ENCODE peak calls at places on chromosomes 7 and 10, in ten cellular contexts. One of them, this sample, is unnamed.

GRCh38 chr10:35336921-35337741 is 822 bp downstream of the CCNY start:
- DNase-seq in stimulated activated CD4-positive, alpha-beta T cell treated with anti-CD3 and anti-CD28 coated beads, Interleukin-1b, Interleukin-23, amount 100 ng/mL, for 48 hours: peak
- DNase-seq in fibroblast of lung: no peak
- DNase-seq in T follicular helper cell: no peak
- DNase-seq in left ventricle myocardium inferior: peak
- DNase-seq in natural killer cell treated with Interleukin-12 subunit alpha and Interleukin-12 subunit beta and Interleukin-15 and Interleukin-18, amount 100 ng/mL, for 72 hours: no peak
- DNase-seq in renal cortical epithelial cell: no peak
- DNase-seq in NCI-H1048: no peak
- DNase-seq in EH: peak
- DNase-seq in ELR: peak
- DNase-seq in this sample: peak

GRCh38 chr7:18700147-18700546 is 204.6 kb downstream of the HDAC9 start:
- DNase-seq in stimulated activated CD4-positive, alpha-beta T cell treated with anti-CD3 and anti-CD28 coated beads, Interleukin-1b, Interleukin-23, amount 100 ng/mL, for 48 hours: no peak
- DNase-seq in fibroblast of lung: no peak
- DNase-seq in T follicular helper cell: no peak
- DNase-seq in left ventricle myocardium inferior: no peak
- DNase-seq in natural killer cell treated with Interleukin-12 subunit alpha and Interleukin-12 subunit beta and Interleukin-15 and Interleukin-18, amount 100 ng/mL, for 72 hours: no peak
- DNase-seq in renal cortical epithelial cell: no peak
- DNase-seq in NCI-H1048: no peak
- DNase-seq in EH: no peak
- DNase-seq in ELR: peak
- DNase-seq in this sample: no peak

GRCh38 chr7:113197274-113197673 is 78.9 kb upstream of the SMIM30 start:
- DNase-seq in stimulated activated CD4-positive, alpha-beta T cell treated with anti-CD3 and anti-CD28 coated beads, Interleukin-1b, Interleukin-23, amount 100 ng/mL, for 48 hours: no peak
- DNase-seq in fibroblast of lung: peak
- DNase-seq in T follicular helper cell: no peak
- DNase-seq in left ventricle myocardium inferior: no peak
- DNase-seq in natural killer cell treated with Interleukin-12 subunit alpha and Interleukin-12 subunit beta and Interleukin-15 and Interleukin-18, amount 100 ng/mL, for 72 hours: no peak
- DNase-seq in renal cortical epithelial cell: peak
- DNase-seq in NCI-H1048: no peak
- DNase-seq in EH: peak
- DNase-seq in ELR: peak
- DNase-seq in this sample: no peak

GRCh38 chr7:107045980-107046379 is 1.5 kb downstream of the PRKAR2B start:
- DNase-seq in stimulated activated CD4-positive, alpha-beta T cell treated with anti-CD3 and anti-CD28 coated beads, Interleukin-1b, Interleukin-23, amount 100 ng/mL, for 48 hours: no peak
- DNase-seq in fibroblast of lung: peak
- DNase-seq in T follicular helper cell: no peak
- DNase-seq in left ventricle myocardium inferior: no peak
- DNase-seq in natural killer cell treated with Interleukin-12 subunit alpha and Interleukin-12 subunit beta and Interleukin-15 and Interleukin-18, amount 100 ng/mL, for 72 hours: no peak
- DNase-seq in renal cortical epithelial cell: no peak
- DNase-seq in NCI-H1048: no peak
- DNase-seq in EH: peak
- DNase-seq in ELR: peak
- DNase-seq in this sample: no peak

GRCh38 chr10:35579116-35579515 is 26.0 kb upstream of the GJD4 start:
- DNase-seq in stimulated activated CD4-positive, alpha-beta T cell treated with anti-CD3 and anti-CD28 coated beads, Interleukin-1b, Interleukin-23, amount 100 ng/mL, for 48 hours: no peak
- DNase-seq in fibroblast of lung: no peak
- DNase-seq in T follicular helper cell: no peak
- DNase-seq in left ventricle myocardium inferior: no peak
- DNase-seq in natural killer cell treated with Interleukin-12 subunit alpha and Interleukin-12 subunit beta and Interleukin-15 and Interleukin-18, amount 100 ng/mL, for 72 hours: no peak
- DNase-seq in renal cortical epithelial cell: no peak
- DNase-seq in NCI-H1048: no peak
- DNase-seq in EH: no peak
- DNase-seq in ELR: no peak
- DNase-seq in this sample: no peak

GRCh38 chr10:120402358-120402757 is 54.7 kb upstream of the PLPP4 start:
- DNase-seq in stimulated activated CD4-positive, alpha-beta T cell treated with anti-CD3 and anti-CD28 coated beads, Interleukin-1b, Interleukin-23, amount 100 ng/mL, for 48 hours: no peak
- DNase-seq in fibroblast of lung: no peak
- DNase-seq in T follicular helper cell: no peak
- DNase-seq in left ventricle myocardium inferior: no peak
- DNase-seq in natural killer cell treated with Interleukin-12 subunit alpha and Interleukin-12 subunit beta and Interleukin-15 and Interleukin-18, amount 100 ng/mL, for 72 hours: no peak
- DNase-seq in renal cortical epithelial cell: peak
- DNase-seq in NCI-H1048: no peak
- DNase-seq in EH: peak
- DNase-seq in ELR: no peak
- DNase-seq in this sample: no peak

GRCh38 chr7:76217942-76218566 is 16.4 kb downstream of the SRRM3 start:
- DNase-seq in stimulated activated CD4-positive, alpha-beta T cell treated with anti-CD3 and anti-CD28 coated beads, Interleukin-1b, Interleukin-23, amount 100 ng/mL, for 48 hours: no peak
- DNase-seq in fibroblast of lung: no peak
- DNase-seq in T follicular helper cell: no peak
- DNase-seq in left ventricle myocardium inferior: no peak
- DNase-seq in natural killer cell treated with Interleukin-12 subunit alpha and Interleukin-12 subunit beta and Interleukin-15 and Interleukin-18, amount 100 ng/mL, for 72 hours: no peak
- DNase-seq in renal cortical epithelial cell: no peak
- DNase-seq in NCI-H1048: no peak
- DNase-seq in EH: no peak
- DNase-seq in ELR: no peak
- DNase-seq in this sample: no peak

GRCh38 chr7:80307251-80307856 is 172.7 kb downstream of the GNAI1 start:
- DNase-seq in stimulated activated CD4-positive, alpha-beta T cell treated with anti-CD3 and anti-CD28 coated beads, Interleukin-1b, Interleukin-23, amount 100 ng/mL, for 48 hours: no peak
- DNase-seq in fibroblast of lung: peak
- DNase-seq in T follicular helper cell: no peak
- DNase-seq in left ventricle myocardium inferior: no peak
- DNase-seq in natural killer cell treated with Interleukin-12 subunit alpha and Interleukin-12 subunit beta and Interleukin-15 and Interleukin-18, amount 100 ng/mL, for 72 hours: no peak
- DNase-seq in renal cortical epithelial cell: peak
- DNase-seq in NCI-H1048: no peak
- DNase-seq in EH: peak
- DNase-seq in ELR: peak
- DNase-seq in this sample: no peak

GRCh38 chr7:29372351-29372931 is 177.9 kb downstream of the CHN2 start:
- DNase-seq in stimulated activated CD4-positive, alpha-beta T cell treated with anti-CD3 and anti-CD28 coated beads, Interleukin-1b, Interleukin-23, amount 100 ng/mL, for 48 hours: no peak
- DNase-seq in fibroblast of lung: peak
- DNase-seq in T follicular helper cell: no peak
- DNase-seq in left ventricle myocardium inferior: no peak
- DNase-seq in natural killer cell treated with Interleukin-12 subunit alpha and Interleukin-12 subunit beta and Interleukin-15 and Interleukin-18, amount 100 ng/mL, for 72 hours: no peak
- DNase-seq in renal cortical epithelial cell: no peak
- DNase-seq in NCI-H1048: no peak
- DNase-seq in EH: no peak
- DNase-seq in ELR: no peak
- DNase-seq in this sample: no peak

GRCh38 chr10:22737587-22737986 is 23.2 kb upstream of the PIP4K2A start:
- DNase-seq in stimulated activated CD4-positive, alpha-beta T cell treated with anti-CD3 and anti-CD28 coated beads, Interleukin-1b, Interleukin-23, amount 100 ng/mL, for 48 hours: no peak
- DNase-seq in fibroblast of lung: peak
- DNase-seq in T follicular helper cell: no peak
- DNase-seq in left ventricle myocardium inferior: peak
- DNase-seq in natural killer cell treated with Interleukin-12 subunit alpha and Interleukin-12 subunit beta and Interleukin-15 and Interleukin-18, amount 100 ng/mL, for 72 hours: no peak
- DNase-seq in renal cortical epithelial cell: peak
- DNase-seq in NCI-H1048: no peak
- DNase-seq in EH: peak
- DNase-seq in ELR: peak
- DNase-seq in this sample: peak

GRCh38 chr7:7221602-7222038 is 39.3 kb downstream of the C1GALT1 start:
- DNase-seq in stimulated activated CD4-positive, alpha-beta T cell treated with anti-CD3 and anti-CD28 coated beads, Interleukin-1b, Interleukin-23, amount 100 ng/mL, for 48 hours: no peak
- DNase-seq in fibroblast of lung: peak
- DNase-seq in T follicular helper cell: no peak
- DNase-seq in left ventricle myocardium inferior: no peak
- DNase-seq in natural killer cell treated with Interleukin-12 subunit alpha and Interleukin-12 subunit beta and Interleukin-15 and Interleukin-18, amount 100 ng/mL, for 72 hours: no peak
- DNase-seq in renal cortical epithelial cell: peak
- DNase-seq in NCI-H1048: no peak
- DNase-seq in EH: peak
- DNase-seq in ELR: peak
- DNase-seq in this sample: no peak

This sample was measured in psoas muscle.